ENCODE peak calls at places on chromosomes 16 and 17, in ten cellular contexts. One of them, this sample, is unnamed.

GRCh38 chr17:78345791-78346494 is 13.9 kb downstream of the SOCS3 start:
- DNase-seq in transverse colon: no peak
- DNase-seq in cardiac fibroblast: no peak
- DNase-seq in T-cell: no peak
- DNase-seq in epithelial cell of prostate: no peak
- DNase-seq in heart right ventricle: no peak
- DNase-seq in A172: no peak
- DNase-seq in skeletal muscle cell: no peak
- DNase-seq in NAMALWA: no peak
- DNase-seq in HS-5: no peak
- DNase-seq in this sample: no peak

GRCh38 chr16:6427621-6428020 is 905.0 kb upstream of the RBFOX1 start:
- DNase-seq in transverse colon: no peak
- DNase-seq in cardiac fibroblast: no peak
- DNase-seq in T-cell: no peak
- DNase-seq in epithelial cell of prostate: no peak
- DNase-seq in heart right ventricle: no peak
- DNase-seq in A172: no peak
- DNase-seq in skeletal muscle cell: no peak
- DNase-seq in NAMALWA: no peak
- DNase-seq in HS-5: no peak
- DNase-seq in this sample: no peak

GRCh38 chr16:69107311-69107962 is 2.0 kb downstream of the HAS3 start:
- DNase-seq in transverse colon: peak
- DNase-seq in cardiac fibroblast: peak
- DNase-seq in T-cell: no peak
- DNase-seq in epithelial cell of prostate: no peak
- DNase-seq in heart right ventricle: peak
- DNase-seq in A172: no peak
- DNase-seq in skeletal muscle cell: no peak
- DNase-seq in NAMALWA: no peak
- DNase-seq in HS-5: no peak
- DNase-seq in this sample: no peak

GRCh38 chr16:89924298-89924924 is 1.3 kb downstream of the TUBB3 start:
- DNase-seq in transverse colon: no peak
- DNase-seq in cardiac fibroblast: peak
- DNase-seq in T-cell: no peak
- DNase-seq in epithelial cell of prostate: no peak
- DNase-seq in heart right ventricle: no peak
- DNase-seq in A172: peak
- DNase-seq in skeletal muscle cell: no peak
- DNase-seq in NAMALWA: peak
- DNase-seq in HS-5: no peak
- DNase-seq in this sample: peak

GRCh38 chr16:86898386-86898785 is 320.0 kb downstream of the FOXL1 start:
- DNase-seq in transverse colon: no peak
- DNase-seq in cardiac fibroblast: no peak
- DNase-seq in T-cell: no peak
- DNase-seq in epithelial cell of prostate: no peak
- DNase-seq in heart right ventricle: no peak
- DNase-seq in A172: no peak
- DNase-seq in skeletal muscle cell: no peak
- DNase-seq in NAMALWA: no peak
- DNase-seq in HS-5: no peak
- DNase-seq in this sample: no peak

GRCh38 chr16:59373632-59374031 is 639.5 kb upstream of the GOT2 start:
- DNase-seq in transverse colon: no peak
- DNase-seq in cardiac fibroblast: no peak
- DNase-seq in T-cell: no peak
- DNase-seq in epithelial cell of prostate: no peak
- DNase-seq in heart right ventricle: no peak
- DNase-seq in A172: no peak
- DNase-seq in skeletal muscle cell: no peak
- DNase-seq in NAMALWA: no peak
- DNase-seq in HS-5: no peak
- DNase-seq in this sample: no peak

GRCh38 chr16:28609631-28610594 is at the start of gene SULT1A1:
- DNase-seq in transverse colon: peak
- DNase-seq in cardiac fibroblast: peak
- DNase-seq in T-cell: no peak
- DNase-seq in epithelial cell of prostate: no peak
- DNase-seq in heart right ventricle: peak
- DNase-seq in A172: peak
- DNase-seq in skeletal muscle cell: no peak
- DNase-seq in NAMALWA: no peak
- DNase-seq in HS-5: no peak
- DNase-seq in this sample: peak

GRCh38 chr17:38815576-38816193 is 9.4 kb downstream of the CWC25 start:
- DNase-seq in transverse colon: no peak
- DNase-seq in cardiac fibroblast: peak
- DNase-seq in T-cell: no peak
- DNase-seq in epithelial cell of prostate: no peak
- DNase-seq in heart right ventricle: no peak
- DNase-seq in A172: peak
- DNase-seq in skeletal muscle cell: no peak
- DNase-seq in NAMALWA: peak
- DNase-seq in HS-5: no peak
- DNase-seq in this sample: no peak

GRCh38 chr16:62213763-62214162 is 177.5 kb upstream of the CDH8 start:
- DNase-seq in transverse colon: no peak
- DNase-seq in cardiac fibroblast: no peak
- DNase-seq in T-cell: no peak
- DNase-seq in epithelial cell of prostate: no peak
- DNase-seq in heart right ventricle: no peak
- DNase-seq in A172: no peak
- DNase-seq in skeletal muscle cell: no peak
- DNase-seq in NAMALWA: peak
- DNase-seq in HS-5: no peak
- DNase-seq in this sample: peak

GRCh38 chr17:77512062-77512946 is 371.5 kb downstream of the SEC14L1 start:
- DNase-seq in transverse colon: no peak
- DNase-seq in cardiac fibroblast: no peak
- DNase-seq in T-cell: no peak
- DNase-seq in epithelial cell of prostate: no peak
- DNase-seq in heart right ventricle: no peak
- DNase-seq in A172: no peak
- DNase-seq in skeletal muscle cell: no peak
- DNase-seq in NAMALWA: no peak
- DNase-seq in HS-5: no peak
- DNase-seq in this sample: no peak

GRCh38 chr17:39110435-39111136 is 40.9 kb downstream of the PLXDC1 start:
- DNase-seq in transverse colon: no peak
- DNase-seq in cardiac fibroblast: no peak
- DNase-seq in T-cell: no peak
- DNase-seq in epithelial cell of prostate: no peak
- DNase-seq in heart right ventricle: no peak
- DNase-seq in A172: peak
- DNase-seq in skeletal muscle cell: no peak
- DNase-seq in NAMALWA: no peak
- DNase-seq in HS-5: no peak
- DNase-seq in this sample: no peak

GRCh38 chr17:72724375-72724774 is 368.1 kb downstream of the SLC39A11 start:
- DNase-seq in transverse colon: no peak
- DNase-seq in cardiac fibroblast: no peak
- DNase-seq in T-cell: no peak
- DNase-seq in epithelial cell of prostate: no peak
- DNase-seq in heart right ventricle: no peak
- DNase-seq in A172: no peak
- DNase-seq in skeletal muscle cell: no peak
- DNase-seq in NAMALWA: no peak
- DNase-seq in HS-5: no peak
- DNase-seq in this sample: no peak

GRCh38 chr16:67278773-67279295 is 498 bp upstream of the PLEKHG4 start:
- DNase-seq in transverse colon: peak
- DNase-seq in cardiac fibroblast: no peak
- DNase-seq in T-cell: peak
- DNase-seq in epithelial cell of prostate: no peak
- DNase-seq in heart right ventricle: no peak
- DNase-seq in A172: no peak
- DNase-seq in skeletal muscle cell: no peak
- DNase-seq in NAMALWA: peak
- DNase-seq in HS-5: no peak
- DNase-seq in this sample: peak

GRCh38 chr17:18183334-18184142 is at the start of gene ALKBH5:
- DNase-seq in transverse colon: peak
- DNase-seq in cardiac fibroblast: peak
- DNase-seq in T-cell: peak
- DNase-seq in epithelial cell of prostate: peak
- DNase-seq in heart right ventricle: peak
- DNase-seq in A172: peak
- DNase-seq in skeletal muscle cell: peak
- DNase-seq in NAMALWA: peak
- DNase-seq in HS-5: peak
- DNase-seq in this sample: peak

GRCh38 chr17:7888184-7888920 is at the start of gene CHD3:
- DNase-seq in transverse colon: peak
- DNase-seq in cardiac fibroblast: peak
- DNase-seq in T-cell: peak
- DNase-seq in epithelial cell of prostate: peak
- DNase-seq in heart right ventricle: no peak
- DNase-seq in A172: no peak
- DNase-seq in skeletal muscle cell: no peak
- DNase-seq in NAMALWA: no peak
- DNase-seq in HS-5: no peak
- DNase-seq in this sample: no peak

GRCh38 chr16:21150375-21151001 is at the start of gene DNAH3:
- DNase-seq in transverse colon: peak
- DNase-seq in cardiac fibroblast: peak
- DNase-seq in T-cell: no peak
- DNase-seq in epithelial cell of prostate: peak
- DNase-seq in heart right ventricle: no peak
- DNase-seq in A172: no peak
- DNase-seq in skeletal muscle cell: no peak
- DNase-seq in NAMALWA: no peak
- DNase-seq in HS-5: no peak
- DNase-seq in this sample: no peak

GRCh38 chr17:79458356-79458755 is 152.5 kb downstream of the RBFOX3 start:
- DNase-seq in transverse colon: no peak
- DNase-seq in cardiac fibroblast: no peak
- DNase-seq in T-cell: no peak
- DNase-seq in epithelial cell of prostate: no peak
- DNase-seq in heart right ventricle: no peak
- DNase-seq in A172: no peak
- DNase-seq in skeletal muscle cell: no peak
- DNase-seq in NAMALWA: no peak
- DNase-seq in HS-5: no peak
- DNase-seq in this sample: no peak

GRCh38 chr17:42484304-42484703 is 25.6 kb downstream of the ATP6V0A1 start:
- DNase-seq in transverse colon: peak
- DNase-seq in cardiac fibroblast: no peak
- DNase-seq in T-cell: peak
- DNase-seq in epithelial cell of prostate: no peak
- DNase-seq in heart right ventricle: no peak
- DNase-seq in A172: no peak
- DNase-seq in skeletal muscle cell: no peak
- DNase-seq in NAMALWA: peak
- DNase-seq in HS-5: no peak
- DNase-seq in this sample: no peak

GRCh38 chr17:78391843-78392242 is 13.4 kb downstream of the PGS1 start:
- DNase-seq in transverse colon: no peak
- DNase-seq in cardiac fibroblast: peak
- DNase-seq in T-cell: no peak
- DNase-seq in epithelial cell of prostate: no peak
- DNase-seq in heart right ventricle: no peak
- DNase-seq in A172: peak
- DNase-seq in skeletal muscle cell: no peak
- DNase-seq in NAMALWA: no peak
- DNase-seq in HS-5: peak
- DNase-seq in this sample: no peak

GRCh38 chr17:68939195-68939594 is 16.0 kb downstream of the ABCA8 start:
- DNase-seq in transverse colon: no peak
- DNase-seq in cardiac fibroblast: no peak
- DNase-seq in T-cell: no peak
- DNase-seq in epithelial cell of prostate: no peak
- DNase-seq in heart right ventricle: no peak
- DNase-seq in A172: no peak
- DNase-seq in skeletal muscle cell: no peak
- DNase-seq in NAMALWA: no peak
- DNase-seq in HS-5: no peak
- DNase-seq in this sample: no peak

GRCh38 chr16:46884513-46885293 is 541 bp downstream of the GPT2 start:
- DNase-seq in transverse colon: peak
- DNase-seq in cardiac fibroblast: peak
- DNase-seq in T-cell: peak
- DNase-seq in epithelial cell of prostate: no peak
- DNase-seq in heart right ventricle: no peak
- DNase-seq in A172: no peak
- DNase-seq in skeletal muscle cell: no peak
- DNase-seq in NAMALWA: peak
- DNase-seq in HS-5: no peak
- DNase-seq in this sample: peak

GRCh38 chr16:66240996-66241395 is 125.5 kb upstream of the CDH5 start:
- DNase-seq in transverse colon: no peak
- DNase-seq in cardiac fibroblast: peak
- DNase-seq in T-cell: no peak
- DNase-seq in epithelial cell of prostate: no peak
- DNase-seq in heart right ventricle: no peak
- DNase-seq in A172: no peak
- DNase-seq in skeletal muscle cell: no peak
- DNase-seq in NAMALWA: no peak
- DNase-seq in HS-5: no peak
- DNase-seq in this sample: no peak

GRCh38 chr16:27254262-27254811 is 14.2 kb downstream of the NSMCE1 start:
- DNase-seq in transverse colon: no peak
- DNase-seq in cardiac fibroblast: no peak
- DNase-seq in T-cell: no peak
- DNase-seq in epithelial cell of prostate: no peak
- DNase-seq in heart right ventricle: no peak
- DNase-seq in A172: no peak
- DNase-seq in skeletal muscle cell: no peak
- DNase-seq in NAMALWA: no peak
- DNase-seq in HS-5: no peak
- DNase-seq in this sample: no peak

GRCh38 chr17:50872710-50873424 is 6.7 kb upstream of the TOB1 start:
- DNase-seq in transverse colon: no peak
- DNase-seq in cardiac fibroblast: peak
- DNase-seq in T-cell: peak
- DNase-seq in epithelial cell of prostate: no peak
- DNase-seq in heart right ventricle: no peak
- DNase-seq in A172: peak
- DNase-seq in skeletal muscle cell: no peak
- DNase-seq in NAMALWA: no peak
- DNase-seq in HS-5: peak
- DNase-seq in this sample: no peak

GRCh38 chr16:81544691-81545365 is 100.2 kb downstream of the CMIP start:
- DNase-seq in transverse colon: no peak
- DNase-seq in cardiac fibroblast: peak
- DNase-seq in T-cell: no peak
- DNase-seq in epithelial cell of prostate: no peak
- DNase-seq in heart right ventricle: no peak
- DNase-seq in A172: peak
- DNase-seq in skeletal muscle cell: no peak
- DNase-seq in NAMALWA: no peak
- DNase-seq in HS-5: no peak
- DNase-seq in this sample: no peak

GRCh38 chr17:56987283-56987834 is 9.4 kb downstream of the SCPEP1 start:
- DNase-seq in transverse colon: no peak
- DNase-seq in cardiac fibroblast: no peak
- DNase-seq in T-cell: no peak
- DNase-seq in epithelial cell of prostate: no peak
- DNase-seq in heart right ventricle: no peak
- DNase-seq in A172: no peak
- DNase-seq in skeletal muscle cell: no peak
- DNase-seq in NAMALWA: no peak
- DNase-seq in HS-5: no peak
- DNase-seq in this sample: no peak

GRCh38 chr17:37168731-37169353 is 206.9 kb upstream of the C17orf78 start:
- DNase-seq in transverse colon: no peak
- DNase-seq in cardiac fibroblast: no peak
- DNase-seq in T-cell: no peak
- DNase-seq in epithelial cell of prostate: no peak
- DNase-seq in heart right ventricle: no peak
- DNase-seq in A172: no peak
- DNase-seq in skeletal muscle cell: no peak
- DNase-seq in NAMALWA: no peak
- DNase-seq in HS-5: no peak
- DNase-seq in this sample: no peak

GRCh38 chr17:39069114-39069756 is 82.2 kb downstream of the PLXDC1 start:
- DNase-seq in transverse colon: no peak
- DNase-seq in cardiac fibroblast: peak
- DNase-seq in T-cell: peak
- DNase-seq in epithelial cell of prostate: no peak
- DNase-seq in heart right ventricle: no peak
- DNase-seq in A172: peak
- DNase-seq in skeletal muscle cell: no peak
- DNase-seq in NAMALWA: peak
- DNase-seq in HS-5: no peak
- DNase-seq in this sample: peak